ENCODE peak calls at places on chromosomes 12 and 14, in seven cellular contexts. K, U, J, G, Z, R and Q are unnamed samples. For H3K27me3, the result is how much of the 10 kb centered on the place peaks cover.

GRCh38 chr12:125329239-125330238 is 264.3 kb downstream of the AACS start:
- DNase-seq in K (no peak), U (peak), J (peak), G (no peak), Z (no peak), R (no peak), Q (no peak)

GRCh38 chr14:54792288-54792687 is 110.3 kb downstream of the GCH1 start:
- DNase-seq in K (no peak), U (peak), J (peak), G (no peak), Z (no peak), R (no peak), Q (no peak)

GRCh38 chr14:83217492-83217891 is 1683.8 kb upstream of the SEL1L start:
- DNase-seq in K (peak), U (peak), J (no peak), G (no peak), Z (no peak), R (no peak), Q (peak)

GRCh38 chr12:116406529-116406928 is 129.0 kb upstream of the MED13L start:
- DNase-seq in K (peak), U (no peak), J (peak), G (peak), Z (no peak), R (no peak), Q (peak)

GRCh38 chr12:67222302-67222701 is 46.9 kb upstream of the CAND1 start:
- DNase-seq in K (peak), U (peak), J (peak), G (peak), Z (no peak), R (no peak), Q (peak)

GRCh38 chr12:19198272-19198671 is 68.7 kb downstream of the PLEKHA5 start:
- DNase-seq in K (peak), U (no peak), J (no peak), G (no peak), Z (no peak), R (no peak), Q (peak)

GRCh38 chr12:81644503-81644902 is 114.6 kb downstream of the PPFIA2 start:
- DNase-seq in K (peak), U (peak), J (peak), G (peak), Z (peak), R (peak), Q (peak)

GRCh38 chr12:68611094-68611818 is 557 bp downstream of the RAP1B start:
- DNase-seq in K (peak), U (peak), J (peak), G (no peak), Z (peak), R (peak), Q (peak)

GRCh38 chr12:56220611-56221232 is 1.0 kb downstream of the RNF41 start:
- DNase-seq in K (no peak), U (no peak), J (peak), G (no peak), Z (no peak), R (peak), Q (peak)

GRCh38 chr12:55929306-55929791 is 1.6 kb upstream of the DGKA start:
- DNase-seq in K (no peak), U (no peak), J (no peak), G (no peak), Z (no peak), R (peak), Q (no peak)

GRCh38 chr14:100871234-100872186 is 32.0 kb downstream of the RTL1 start:
- DNase-seq in K (no peak), U (no peak), J (no peak), G (peak), Z (no peak), R (no peak), Q (no peak)

GRCh38 chr14:58455593-58456265 is 28.2 kb downstream of the KIAA0586 start:
- DNase-seq in K (peak), U (no peak), J (no peak), G (no peak), Z (no peak), R (no peak), Q (peak)

GRCh38 chr12:52055781-52056711 is 4.8 kb downstream of the NR4A1 start:
- DNase-seq in K (peak), U (no peak), J (no peak), G (no peak), Z (no peak), R (no peak), Q (no peak)

GRCh38 chr14:105147701-105148603 is 20.6 kb downstream of the JAG2 start:
- DNase-seq in K (no peak), U (no peak), J (no peak), G (no peak), Z (no peak), R (no peak), Q (no peak)

GRCh38 chr14:70339039-70339438 is 20.4 kb downstream of the COX16 start:
- DNase-seq in K (no peak), U (no peak), J (no peak), G (no peak), Z (no peak), R (no peak), Q (no peak)
- TF ChIP-seq CTCF in K (no peak), U (no peak), J (peak), G (no peak), Z (no peak), R (no peak), Q (peak)

GRCh38 chr12:132429122-132429931 is 60.6 kb upstream of the FBRSL1 start:
- DNase-seq in K (peak), U (peak), J (peak), G (no peak), Z (peak), R (no peak), Q (no peak)
- TF ChIP-seq EZH2phosphoT487 in K (no peak), U (no peak), J (no peak), G (no peak), Z (no peak), R (no peak), Q (no peak)

DNA sequence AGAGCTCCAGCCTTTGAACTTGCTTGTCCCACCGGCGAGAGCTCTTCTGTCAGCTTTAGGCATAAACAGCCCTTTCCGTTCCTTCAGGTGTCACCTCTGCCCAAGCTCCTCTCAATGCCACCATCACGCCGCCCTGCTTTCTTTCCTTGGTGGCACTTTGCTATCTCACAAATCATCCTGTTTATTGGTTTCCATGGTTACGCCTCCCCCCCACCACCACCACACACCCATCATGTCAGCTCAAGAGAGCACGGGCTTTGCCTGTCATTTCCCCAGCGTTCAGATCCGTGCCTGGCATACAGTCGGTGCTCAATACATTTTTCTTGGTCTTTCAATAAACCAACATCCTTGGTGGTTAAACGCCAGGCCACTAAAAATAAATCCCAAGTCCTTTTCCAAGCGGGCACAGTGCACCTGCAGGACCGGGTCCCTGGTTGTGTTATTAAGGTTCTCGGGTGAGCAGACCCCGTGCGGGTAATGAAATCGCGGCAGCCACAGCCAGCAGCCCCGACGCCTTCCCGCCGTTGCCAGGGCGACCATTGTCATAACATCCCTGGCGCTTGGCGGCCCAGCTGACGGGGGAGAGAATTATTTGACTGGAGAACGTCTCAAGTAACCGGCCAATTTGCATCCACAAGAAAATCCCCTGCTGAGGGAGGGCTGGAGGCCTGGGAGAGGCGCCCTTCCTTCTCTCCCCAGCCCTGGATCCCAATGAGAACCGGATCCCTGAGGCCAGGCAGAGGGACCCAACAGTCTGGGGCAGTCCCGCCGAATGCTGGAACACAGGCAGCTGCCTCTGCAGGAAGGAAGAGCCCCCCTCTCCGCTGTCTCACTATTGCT is 92.9 kb downstream of the KSR2 start:
- DNase-seq in K (peak), U (peak), J (peak), G (no peak), Z (peak), R (no peak), Q (no peak)
- H3K27me3 ChIP-seq in K (under half), U (under half), J (under half), G (under half), Z (under half), R (under half), Q (under half)

GRCh38 chr12:77932216-77932615 is 101.5 kb downstream of the NAV3 start:
- DNase-seq in K (no peak), U (no peak), J (peak), G (no peak), Z (peak), R (no peak), Q (no peak)
- TF ChIP-seq CTCF in K (peak), U (peak), J (peak), G (peak), Z (peak), R (peak), Q (peak)

GRCh38 chr12:24599737-24600136 is 349.2 kb downstream of the BCAT1 start:
- DNase-seq in K (no peak), U (no peak), J (no peak), G (no peak), Z (no peak), R (no peak), Q (no peak)

GRCh38 chr12:24603371-24603770 is 345.5 kb downstream of the BCAT1 start:
- DNase-seq in K (no peak), U (no peak), J (peak), G (no peak), Z (no peak), R (no peak), Q (no peak)

GRCh38 chr12:24596768-24597388 is 352.0 kb downstream of the BCAT1 start:
- DNase-seq in K (peak), U (peak), J (peak), G (no peak), Z (peak), R (peak), Q (peak)

GRCh38 chr12:24600559-24600958 is 348.3 kb downstream of the BCAT1 start:
- DNase-seq in K (no peak), U (no peak), J (no peak), G (no peak), Z (no peak), R (no peak), Q (no peak)

DNA sequence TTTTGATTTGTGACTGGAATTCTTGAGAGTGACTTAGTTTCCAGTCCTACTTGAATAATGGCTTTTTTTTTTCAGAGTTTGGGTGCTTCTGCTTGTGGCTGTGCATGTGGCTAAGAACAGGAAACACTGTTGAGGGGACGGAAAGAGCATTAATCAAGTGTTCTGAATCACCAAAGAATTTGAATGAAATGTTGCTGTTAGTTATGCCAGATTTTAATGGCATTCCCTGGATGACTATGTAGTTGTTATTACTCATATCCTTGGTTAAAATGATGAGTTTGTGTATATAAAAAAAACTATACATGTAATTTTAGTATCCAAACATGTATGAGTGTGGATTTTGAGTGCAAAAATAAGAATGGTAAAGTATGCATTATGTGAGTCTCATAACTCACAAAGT is 347.9 kb downstream of the BCAT1 start:
- DNase-seq in K (no peak), U (no peak), J (no peak), G (no peak), Z (no peak), R (no peak), Q (peak)
- TF ChIP-seq EZH2phosphoT487 in K (no peak), U (no peak), J (no peak), G (no peak), Z (no peak), R (no peak), Q (no peak)

GRCh38 chr12:57625261-57626032 is 7.6 kb downstream of the B4GALNT1 start:
- DNase-seq in K (no peak), U (no peak), J (no peak), G (no peak), Z (no peak), R (no peak), Q (no peak)
- H3K27me3 ChIP-seq in K (half or more), U (half or more), J (half or more), G (under half), Z (under half), R (under half), Q (under half)

GRCh38 chr14:22375321-22375930 is 213.6 kb downstream of the DAD1 start:
- DNase-seq in K (peak), U (peak), J (peak), G (peak), Z (peak), R (peak), Q (peak)
- TF ChIP-seq CTCF in K (peak), U (peak), J (peak), G (peak), Z (peak), R (peak), Q (peak)